ENCODE peak calls at places on chromosome 3, in seven cellular contexts. L, R, X, E, U, M and H are unnamed samples.

GRCh38 chr3:151538706-151539403 is 78.0 kb upstream of the IGSF10 start:
- DNase-seq in L (no peak), R (no peak), X (no peak), E (no peak), U (no peak), M (no peak), H (no peak)

GRCh38 chr3:37458162-37458895 is 283.9 kb upstream of the LRRFIP2 start:
- DNase-seq in L (no peak), R (peak; percentile 31), X (no peak), E (no peak), U (no peak), M (no peak), H (no peak)

GRCh38 chr3:49724586-49724985 is 835 bp upstream of the GMPPB start:
- DNase-seq in L (no peak), R (peak; percentile 15), X (no peak), E (peak; percentile 37), U (no peak), M (no peak), H (no peak)

GRCh38 chr3:66572938-66573710 is 72.3 kb upstream of the LRIG1 start:
- DNase-seq in L (no peak), R (no peak), X (no peak), E (peak; percentile 12), U (no peak), M (no peak), H (no peak)

GRCh38 chr3:100932491-100932890 is 60.7 kb downstream of the ABI3BP start:
- DNase-seq in L (no peak), R (no peak), X (no peak), E (no peak), U (no peak), M (no peak), H (no peak)

GRCh38 chr3:158727499-158728377 is 4.5 kb downstream of the RARRES1 start:
- DNase-seq in L (no peak), R (no peak), X (peak; percentile 63), E (peak; percentile 58), U (peak; percentile 78), M (peak; percentile 14), H (peak; percentile 59)

GRCh38 chr3:49662021-49662420 is 12.1 kb upstream of the APEH start:
- DNase-seq in L (no peak), R (no peak), X (no peak), E (no peak), U (no peak), M (no peak), H (no peak)

GRCh38 chr3:106345353-106346027 is 476.7 kb upstream of the CBLB start:
- DNase-seq in L (no peak), R (no peak), X (peak; percentile 95), E (no peak), U (peak; percentile 25), M (no peak), H (peak; percentile 32)

GRCh38 chr3:99955773-99956562 is 138.3 kb downstream of the CMSS1 start:
- DNase-seq in L (no peak), R (no peak), X (no peak), E (no peak), U (no peak), M (no peak), H (no peak)

GRCh38 chr3:133888739-133889340 is 6.8 kb downstream of the RAB6B start:
- DNase-seq in L (no peak), R (no peak), X (no peak), E (no peak), U (no peak), M (no peak), H (no peak)

GRCh38 chr3:13286873-13287272 is 133.2 kb downstream of the NUP210 start:
- DNase-seq in L (no peak), R (no peak), X (no peak), E (no peak), U (no peak), M (no peak), H (no peak)

GRCh38 chr3:108453541-108454057 is 56.8 kb downstream of the MYH15 start:
- DNase-seq in L (no peak), R (no peak), X (peak; percentile 30), E (no peak), U (no peak), M (no peak), H (no peak)

GRCh38 chr3:161854232-161854771 is 357.7 kb downstream of the OTOL1 start:
- DNase-seq in L (no peak), R (no peak), X (peak; percentile 21), E (peak; percentile 35), U (peak; percentile 75), M (no peak), H (no peak)

GRCh38 chr3:12507871-12508281 is 23.6 kb downstream of the TSEN2 start:
- DNase-seq in L (no peak), R (no peak), X (peak; percentile 36), E (no peak), U (no peak), M (no peak), H (no peak)